ENCODE peak calls at places on chromosomes 1 and 21, in five cellular contexts. S is right lobe of liver, D is cardiac muscle cell, N is esophagus squamous epithelium, K is prostate gland. A is an unnamed sample.

GRCh38 chr1:55146781-55147180 is 68.4 kb downstream of the USP24 start:
- DNase-seq in D (no peak), S (no peak), K (peak), N (no peak), A (no peak)

GRCh38 chr1:246300653-246301549 is 206.2 kb downstream of the SMYD3 start:
- DNase-seq in N (no peak), S (no peak), D (no peak), K (peak), A (no peak)

GRCh38 chr1:6603851-6604558 is 1.3 kb upstream of the KLHL21 start:
- DNase-seq in N (no peak), D (peak), S (peak), K (peak), A (peak)

GRCh38 chr1:193185861-193186714 is at the start of gene B3GALT2:
- DNase-seq in N (no peak), K (peak), D (peak), S (no peak), A (no peak)

GRCh38 chr1:153608742-153609584 is 4.0 kb downstream of the S100A16 start:
- DNase-seq in K (no peak), D (peak), S (peak), N (no peak), A (peak)

GRCh38 chr1:56146449-56146848 is 432.9 kb downstream of the PLPP3 start:
- DNase-seq in N (no peak), K (peak), S (no peak), D (no peak), A (no peak)

GRCh38 chr21:34100789-34101188 is 27.4 kb downstream of the MRPS6 start:
- DNase-seq in D (no peak), S (no peak), N (no peak), K (no peak), A (no peak)

GRCh38 chr1:117753652-117754051 is 147.8 kb downstream of the TENT5C start:
- DNase-seq in N (no peak), K (no peak), S (no peak), D (no peak), A (no peak)

GRCh38 chr1:191851799-191852595 is 306.3 kb upstream of the RGS18 start:
- DNase-seq in D (peak), K (no peak), S (no peak), N (no peak), A (no peak)

GRCh38 chr1:52970149-52970548 is 43.1 kb downstream of the SCP2 start:
- DNase-seq in N (no peak), D (peak), K (no peak), S (no peak), A (no peak)

GRCh38 chr1:164132001-164132400 is 427.0 kb upstream of the PBX1 start:
- DNase-seq in D (no peak), S (no peak), N (no peak), K (no peak), A (no peak)

GRCh38 chr1:9035226-9035625 is 9.0 kb upstream of the SLC2A7 start:
- DNase-seq in S (no peak), K (no peak), D (no peak), N (no peak), A (no peak)

GRCh38 chr1:9028921-9029715 is 2.9 kb upstream of the SLC2A7 start:
- DNase-seq in D (no peak), N (no peak), K (no peak), S (no peak), A (no peak)

GRCh38 chr1:9037476-9038337 is 11.5 kb upstream of the SLC2A7 start:
- DNase-seq in K (no peak), D (no peak), N (no peak), S (no peak), A (no peak)

GRCh38 chr1:9031484-9032259 is 5.4 kb upstream of the SLC2A7 start:
- DNase-seq in D (no peak), S (no peak), K (no peak), N (no peak), A (no peak)

GRCh38 chr1:9033363-9033762 is 7.1 kb upstream of the SLC2A7 start:
- DNase-seq in N (no peak), K (no peak), S (no peak), D (no peak), A (no peak)
- TF ChIP-seq CTCF in N (no peak), K (no peak), S (no peak), D (no peak), A (no peak)

GRCh38 chr1:95146637-95147036 is 29.5 kb downstream of the TLCD4 start:
- DNase-seq in S (no peak), K (no peak), D (no peak), N (no peak), A (no peak)

GRCh38 chr1:95145493-95145892 is 28.3 kb downstream of the TLCD4 start:
- DNase-seq in N (no peak), S (no peak), K (no peak), D (no peak), A (no peak)
- H3K4me3 ChIP-seq in N (no peak), S (no peak), K (no peak), D (no peak), A (no peak)

GRCh38 chr1:39177641-39178040 is 26.9 kb upstream of the MACF1 start:
- DNase-seq in K (no peak), N (no peak), S (no peak), D (no peak), A (no peak)

GRCh38 chr1:39173119-39173994 is 31.1 kb upstream of the MACF1 start:
- DNase-seq in S (no peak), N (no peak), K (no peak), D (no peak), A (no peak)

GRCh38 chr1:39174400-39175081 is 30.0 kb upstream of the MACF1 start:
- DNase-seq in S (no peak), N (no peak), K (no peak), D (no peak), A (no peak)

GRCh38 chr1:39170731-39171375 is 33.6 kb upstream of the MACF1 start:
- DNase-seq in S (no peak), N (no peak), D (peak), K (no peak), A (no peak)

DNA sequence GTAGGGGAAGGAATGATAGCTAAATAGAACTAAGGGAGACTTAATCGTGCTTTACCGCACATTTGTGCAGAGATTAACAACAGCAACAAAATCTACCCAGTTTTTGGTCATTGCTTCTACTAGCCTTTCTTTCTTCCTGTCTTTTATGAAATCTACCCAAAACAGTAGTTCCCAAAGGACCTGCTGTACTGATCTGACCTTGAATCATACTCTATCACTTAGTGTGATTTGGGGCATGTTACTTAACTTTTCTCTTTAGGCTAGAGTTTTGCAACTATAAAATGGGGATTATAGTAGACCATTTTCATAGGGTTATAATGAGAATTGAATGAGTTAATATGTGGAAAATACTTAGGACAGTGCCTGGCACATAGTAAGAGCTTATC is 30.5 kb upstream of the MACF1 start:
- DNase-seq in N (no peak), D (no peak), K (no peak), S (no peak), A (no peak)
- H3K27ac ChIP-seq in N (peak), D (peak), K (peak), S (peak), A (no peak)

GRCh38 chr1:179591592-179592580 is at the start of gene TDRD5:
- DNase-seq in N (no peak), D (peak), K (no peak), S (no peak), A (no peak)
- TF ChIP-seq CTCF in N (no peak), D (no peak), K (no peak), S (no peak), A (no peak)

DNA sequence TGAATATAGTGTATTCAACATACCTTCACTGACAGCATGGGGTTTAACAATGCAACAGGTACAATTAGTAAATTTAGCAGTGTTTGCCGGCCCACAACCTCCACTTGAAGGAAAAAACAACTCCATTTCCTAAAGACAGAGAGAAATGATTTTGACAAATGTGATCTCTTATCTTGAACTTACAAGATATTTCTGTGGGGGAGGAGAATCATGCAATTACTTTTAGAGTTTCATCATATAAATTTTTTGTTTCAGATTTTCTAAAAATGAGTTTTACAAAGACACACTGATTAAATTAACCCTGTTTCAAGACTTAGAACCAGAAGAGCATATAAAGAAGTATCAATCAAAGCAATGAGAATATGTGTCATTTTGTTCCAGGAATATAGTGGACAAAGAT is 80.3 kb downstream of the NME7 start:
- DNase-seq in S (no peak), N (no peak), K (no peak), D (no peak), A (no peak)
- H3K4me3 ChIP-seq in S (no peak), N (no peak), K (no peak), D (no peak), A (no peak)

GRCh38 chr1:84086189-84086588 is 57.9 kb upstream of the PRKACB start:
- DNase-seq in S (peak), N (no peak), K (no peak), D (no peak), A (no peak)

GRCh38 chr1:84083321-84083720 is 60.8 kb upstream of the PRKACB start:
- DNase-seq in D (no peak), N (no peak), K (no peak), S (no peak), A (no peak)

GRCh38 chr1:84089470-84090261 is 54.4 kb upstream of the PRKACB start:
- DNase-seq in K (no peak), S (no peak), N (no peak), D (no peak), A (no peak)

GRCh38 chr1:84090447-84091244 is 53.4 kb upstream of the PRKACB start:
- DNase-seq in K (no peak), D (no peak), S (no peak), N (no peak), A (no peak)

DNA sequence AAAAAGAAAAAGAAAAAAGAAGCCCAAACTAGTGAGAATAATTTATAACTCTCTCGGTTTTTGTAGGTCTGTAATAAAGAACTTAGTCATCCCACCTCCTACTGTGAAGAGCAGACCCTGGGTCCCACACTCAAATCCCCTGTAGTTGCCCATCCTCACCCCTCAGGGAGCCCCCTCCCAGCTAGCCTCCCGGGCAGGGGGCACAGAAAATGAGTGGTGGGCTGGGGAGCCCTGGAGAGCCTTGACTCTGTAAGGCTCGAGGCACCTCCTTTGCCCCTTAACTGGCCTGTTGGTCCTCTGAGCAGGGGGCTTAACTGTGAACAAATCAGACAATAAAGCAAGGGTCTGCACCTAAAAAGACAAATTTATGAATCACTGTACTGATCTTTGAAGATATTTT is 57.5 kb upstream of the PRKACB start:
- DNase-seq in N (no peak), S (no peak), K (no peak), D (no peak), A (no peak)
- H3K27ac ChIP-seq in N (no peak), S (no peak), K (no peak), D (no peak), A (no peak)

GRCh38 chr1:201648066-201648910 is 109.4 kb downstream of the NAV1 start:
- DNase-seq in D (peak), K (peak), S (no peak), N (no peak), A (no peak)

GRCh38 chr1:201652180-201652579 is 113.3 kb downstream of the NAV1 start:
- DNase-seq in S (no peak), D (no peak), N (no peak), K (no peak), A (no peak)

GRCh38 chr1:201648911-201649775 is 110.2 kb downstream of the NAV1 start:
- DNase-seq in D (peak), K (no peak), S (no peak), N (no peak), A (no peak)

GRCh38 chr1:201650608-201650933 is 111.6 kb downstream of the NAV1 start:
- DNase-seq in D (no peak), K (no peak), N (no peak), S (no peak), A (no peak)

DNA sequence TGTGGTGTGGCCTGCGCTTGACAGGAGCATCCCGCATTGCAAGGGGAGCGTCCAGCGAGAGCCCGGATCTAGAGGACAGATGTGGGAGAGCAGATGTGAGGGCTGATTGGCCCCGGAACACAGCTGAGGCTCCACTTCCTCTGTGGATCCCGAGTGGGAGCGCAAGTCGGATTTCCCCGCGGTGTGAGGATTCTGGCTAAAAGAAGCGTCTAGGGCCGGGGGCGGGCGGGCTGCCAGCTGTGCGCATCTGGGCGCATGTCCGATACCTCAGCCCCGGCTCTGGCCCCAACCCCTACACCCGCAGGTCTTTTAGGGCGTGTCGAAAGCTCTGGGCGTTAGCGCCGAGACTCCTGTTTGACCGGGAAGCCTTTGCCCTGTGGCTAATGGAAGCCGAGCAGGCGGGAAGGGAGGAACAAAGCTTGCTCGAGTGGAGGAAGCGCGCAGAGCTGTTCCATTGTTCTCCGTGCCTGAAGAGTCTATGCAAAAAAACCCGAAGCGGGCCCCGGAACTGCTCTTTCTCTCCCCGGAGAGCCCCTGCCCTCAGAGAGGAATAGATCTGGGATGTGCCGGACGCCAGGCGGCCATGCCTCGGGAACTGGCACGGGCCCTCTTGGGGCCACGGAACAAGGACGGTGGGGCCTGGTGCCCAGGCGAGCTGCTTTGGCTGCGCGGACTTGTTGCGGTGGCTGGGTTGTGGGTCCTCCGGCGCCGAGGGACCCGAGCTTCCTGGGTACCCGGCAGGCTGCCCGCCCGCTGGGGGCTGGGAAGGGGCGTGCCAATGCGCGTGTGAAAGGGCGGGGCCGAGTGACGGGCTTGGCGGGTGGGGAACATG is 111.1 kb downstream of the NAV1 start:
- DNase-seq in K (peak), S (peak), D (peak), N (no peak), A (peak)
- TF ChIP-seq CTCF in K (no peak), S (no peak), D (no peak), N (peak), A (no peak)

GRCh38 chr21:36209626-36210171 is 53.1 kb downstream of the DOP1B start:
- DNase-seq in K (peak), N (no peak), D (peak), S (peak), A (peak)

GRCh38 chr21:36208326-36209013 is 51.8 kb downstream of the DOP1B start:
- DNase-seq in N (no peak), K (no peak), D (no peak), S (no peak), A (no peak)

GRCh38 chr21:36211660-36212512 is 55.3 kb downstream of the DOP1B start:
- DNase-seq in N (no peak), D (no peak), K (no peak), S (no peak), A (no peak)

GRCh38 chr21:36210779-36211659 is 54.4 kb downstream of the DOP1B start:
- DNase-seq in N (no peak), D (no peak), S (no peak), K (no peak), A (no peak)

GRCh38 chr21:36212513-36212780 is 55.8 kb downstream of the DOP1B start:
- DNase-seq in K (no peak), D (no peak), N (no peak), S (no peak), A (no peak)
- H3K4me3 ChIP-seq in K (no peak), D (no peak), N (no peak), S (no peak), A (no peak)

DNA sequence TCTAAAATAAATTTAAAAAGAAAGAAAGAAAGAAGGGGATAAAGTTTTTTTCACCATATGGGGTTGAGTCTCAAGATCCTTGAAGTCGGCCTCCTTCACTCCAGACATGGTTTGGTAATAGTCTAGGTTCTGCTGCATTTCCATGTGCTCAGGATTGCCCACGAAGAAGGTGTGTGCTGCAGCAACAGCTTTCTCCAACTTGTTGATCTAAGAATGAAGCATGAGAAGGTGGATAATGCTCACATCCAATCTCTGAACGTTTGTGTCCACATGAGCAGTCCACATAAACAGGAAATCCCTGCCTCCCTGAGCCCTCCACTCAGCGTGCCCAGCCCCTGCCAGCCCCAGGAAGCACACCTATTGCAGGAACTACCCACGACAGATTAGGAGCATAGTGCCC is 4.6 kb downstream of the P3H1 start:
- DNase-seq in K (no peak), S (no peak), N (no peak), D (no peak), A (no peak)
- H3K27ac ChIP-seq in K (no peak), S (no peak), N (no peak), D (no peak), A (no peak)

GRCh38 chr1:21909787-21910503 is 27.2 kb downstream of the HSPG2 start:
- DNase-seq in S (no peak), N (no peak), D (peak), K (peak), A (no peak)

GRCh38 chr1:21910528-21911204 is 26.4 kb downstream of the HSPG2 start:
- DNase-seq in N (no peak), D (no peak), S (no peak), K (no peak), A (no peak)

GRCh38 chr1:21912038-21912758 is 24.9 kb downstream of the HSPG2 start:
- DNase-seq in S (no peak), N (no peak), D (no peak), K (no peak), A (no peak)

GRCh38 chr1:21913258-21913657 is 23.9 kb downstream of the HSPG2 start:
- DNase-seq in N (no peak), K (no peak), S (no peak), D (no peak), A (no peak)

GRCh38 chr1:21911205-21912001 is 25.7 kb downstream of the HSPG2 start:
- DNase-seq in S (no peak), D (peak), K (no peak), N (no peak), A (no peak)
- TF ChIP-seq CTCF in S (no peak), D (no peak), K (no peak), N (no peak), A (no peak)

A was measured in lung.